ENCODE peak calls at places on chromosomes 4 and X, in ten cellular contexts. J is iris pigment epithelial cell, V is posterior cingulate gyrus, S is NCI-H82, P is fibroblast of the conjunctiva, H is mesendoderm, W is brain microvascular endothelial cell, Q is GM06990, R is right cardiac atrium, X is fibroblast of lung. L is an unnamed sample.

GRCh38 chr4:140049024-140049923 is 104.7 kb downstream of the MAML3 start:
- DNase-seq in W (peak; percentile 55), X (peak; percentile 59), S (peak; percentile 97), V (peak; percentile 27), Q (peak; percentile 18), J (peak; percentile 78), H (peak; percentile 99), R (no peak), P (no peak), L (peak; percentile 92)

GRCh38 chrX:1316527-1316926 is 20.1 kb upstream of the IL3RA start:
- DNase-seq in X (no peak), V (no peak), Q (no peak), J (no peak), P (no peak), H (no peak), S (no peak), R (peak; percentile 87), W (no peak), L (no peak)

GRCh38 chr4:133137571-133137970 is 11.5 kb upstream of the PCDH10 start:
- DNase-seq in H (no peak), S (no peak), Q (no peak), R (no peak), V (no peak), J (no peak), X (no peak), P (no peak), W (no peak), L (no peak)

GRCh38 chr4:188864741-188865140 is 725.5 kb downstream of the TRIML1 start:
- DNase-seq in V (no peak), H (peak; percentile 58), P (no peak), X (no peak), R (no peak), W (no peak), Q (no peak), J (no peak), S (no peak), L (no peak)

GRCh38 chrX:49040376-49040955 is 2.7 kb downstream of the TFE3 start:
- DNase-seq in X (peak; percentile 23), S (no peak), H (no peak), V (no peak), P (no peak), J (peak; percentile 26), W (peak; percentile 17), Q (no peak), R (no peak), L (no peak)

GRCh38 chr4:151473521-151474097 is 64.6 kb downstream of the FHIP1A start:
- DNase-seq in J (no peak), H (no peak), R (no peak), P (no peak), W (no peak), X (no peak), S (no peak), Q (no peak), V (no peak), L (no peak)

GRCh38 chr4:69467797-69468196 is 27.9 kb downstream of the UGT2B4 start:
- DNase-seq in P (no peak), X (no peak), R (no peak), W (no peak), V (no peak), S (no peak), Q (no peak), J (no peak), H (peak; percentile 18), L (no peak)

GRCh38 chrX:12819231-12819630 is 28.0 kb downstream of the PRPS2 start:
- DNase-seq in X (no peak), P (no peak), R (no peak), S (no peak), H (peak; percentile 11), V (no peak), J (peak; percentile 21), Q (no peak), W (no peak), L (no peak)

GRCh38 chr4:68368566-68369473 is 18.9 kb upstream of the YTHDC1 start:
- DNase-seq in P (no peak), J (peak; percentile 74), Q (no peak), W (peak; percentile 30), X (peak; percentile 31), S (no peak), V (no peak), H (no peak), R (no peak), L (no peak)

GRCh38 chr4:64584981-64585557 is 175.8 kb upstream of the TECRL start:
- DNase-seq in V (no peak), H (peak; percentile 64), W (no peak), J (peak; percentile 24), P (peak; percentile 43), Q (no peak), R (peak; percentile 43), X (peak; percentile 36), S (peak; percentile 70), L (no peak)

GRCh38 chrX:102514536-102514935 is 2.0 kb downstream of the TMSB15A start:
- DNase-seq in V (no peak), S (no peak), R (no peak), J (no peak), H (no peak), Q (no peak), P (no peak), W (no peak), X (no peak), L (no peak)

GRCh38 chr4:73871911-73872310 is 2.7 kb downstream of the CXCL1 start:
- DNase-seq in P (no peak), Q (no peak), H (no peak), V (no peak), S (no peak), X (no peak), J (peak; percentile 49), R (no peak), W (no peak), L (no peak)

GRCh38 chr4:52983563-52984303 is 121.6 kb downstream of the RASL11B start:
- DNase-seq in Q (no peak), W (peak; percentile 45), R (no peak), V (no peak), J (peak; percentile 52), P (peak; percentile 48), H (peak; percentile 69), X (peak; percentile 76), S (peak; percentile 80), L (no peak)

GRCh38 chrX:131577433-131577832 is 33.6 kb downstream of the OR13H1 start:
- DNase-seq in X (no peak), Q (no peak), V (no peak), S (no peak), W (no peak), J (no peak), H (no peak), R (no peak), P (no peak), L (no peak)

GRCh38 chrX:75522565-75523411 is at the start of gene ZDHHC15:
- DNase-seq in W (peak; percentile 0), P (no peak), R (peak; percentile 85), X (peak; percentile 18), V (peak; percentile 55), Q (peak; percentile 14), J (no peak), H (peak; percentile 72), S (peak; percentile 43), L (peak; percentile 73)

GRCh38 chrX:14409341-14409740 is 120.0 kb upstream of the GLRA2 start:
- DNase-seq in W (peak; percentile 22), S (no peak), P (peak; percentile 4), R (no peak), X (peak; percentile 55), H (no peak), V (no peak), J (peak; percentile 27), Q (no peak), L (no peak)

GRCh38 chr4:67983333-67983732 is 20.0 kb upstream of the TMPRSS11A start:
- DNase-seq in H (no peak), Q (no peak), R (no peak), S (no peak), V (no peak), X (no peak), P (no peak), J (no peak), W (no peak), L (no peak)

GRCh38 chrX:41238543-41238942 is 95.4 kb upstream of the DDX3X start:
- DNase-seq in Q (no peak), P (no peak), V (no peak), R (no peak), H (peak; percentile 54), X (peak; percentile 23), S (no peak), W (peak; percentile 56), J (peak; percentile 77), L (peak; percentile 65)

GRCh38 chrX:150475466-150475865 is 93.0 kb upstream of the MTM1 start:
- DNase-seq in R (no peak), X (peak; percentile 50), V (no peak), P (peak; percentile 1), W (no peak), Q (no peak), S (no peak), H (no peak), J (no peak), L (no peak)

GRCh38 chrX:135408794-135409193 is 12.9 kb upstream of the SMIM10L2A start:
- DNase-seq in R (no peak), Q (no peak), W (no peak), J (no peak), X (no peak), S (no peak), P (no peak), V (no peak), H (peak; percentile 16), L (no peak)

GRCh38 chr4:156197216-156197615 is 243.6 kb upstream of the CTSO start:
- DNase-seq in P (no peak), H (no peak), R (no peak), X (no peak), J (no peak), Q (peak; percentile 37), W (no peak), V (no peak), S (no peak), L (no peak)

GRCh38 chr4:78298618-78299017 is 241.5 kb downstream of the FRAS1 start:
- DNase-seq in J (peak; percentile 64), X (peak; percentile 33), V (no peak), R (no peak), H (no peak), P (no peak), Q (no peak), S (no peak), W (peak; percentile 39), L (no peak)

GRCh38 chrX:52979993-52980392 is 21.7 kb upstream of the FAM156A start:
- DNase-seq in Q (no peak), P (no peak), X (no peak), R (no peak), H (peak; percentile 70), S (no peak), J (peak; percentile 37), V (no peak), W (no peak), L (no peak)

GRCh38 chr4:56099378-56099786 is 150.6 kb downstream of the CEP135 start:
- DNase-seq in R (no peak), H (no peak), V (peak; percentile 11), Q (no peak), W (no peak), S (no peak), J (peak; percentile 4), X (no peak), P (no peak), L (peak; percentile 54)

GRCh38 chr4:102601586-102602227 is 100.5 kb downstream of the NFKB1 start:
- DNase-seq in W (no peak), R (no peak), Q (no peak), V (no peak), S (no peak), X (no peak), P (no peak), J (no peak), H (no peak), L (no peak)

GRCh38 chrX:130916636-130917422 is 13.8 kb upstream of the ENOX2 start:
- DNase-seq in H (peak; percentile 58), J (peak; percentile 48), P (peak; percentile 43), X (peak; percentile 67), W (no peak), V (peak; percentile 41), Q (peak; percentile 10), S (peak; percentile 65), R (peak; percentile 33), L (peak; percentile 55)

GRCh38 chr4:154399259-154399974 is 92.2 kb downstream of the DCHS2 start:
- DNase-seq in P (no peak), H (peak; percentile 51), Q (no peak), V (no peak), J (peak; percentile 14), X (peak; percentile 66), W (peak; percentile 5), S (peak; percentile 23), R (no peak), L (no peak)

GRCh38 chr4:139273835-139274234 is 6.2 kb downstream of the MGARP start:
- DNase-seq in P (no peak), V (no peak), Q (no peak), J (no peak), X (no peak), R (no peak), W (no peak), S (no peak), H (no peak), L (no peak)

L was measured in islet precursor cell.